ENCODE peak calls at places on chromosomes 1 and 21, in eight cellular contexts. Z is CD8-positive, alpha-beta memory T cell; W is PC-3; C is IMR-90; S is left ventricle myocardium inferior; O is colonic mucosa; H is dorsolateral prefrontal cortex; U is cardiac muscle cell. L is an unnamed sample.

GRCh38 chr21:35643176-35643575 is 417.1 kb downstream of the SETD4 start:
- DNase-seq in W (peak), S (no peak), Z (no peak), H (no peak), C (peak), O (no peak), U (peak), L (no peak)

GRCh38 chr1:234408757-234409156 is 35.5 kb downstream of the COA6 start:
- DNase-seq in H (no peak), O (no peak), W (no peak), C (no peak), U (no peak), S (no peak), Z (no peak), L (no peak)

GRCh38 chr21:37987668-37988067 is 71.4 kb upstream of the KCNJ6 start:
- DNase-seq in U (no peak), Z (no peak), H (no peak), C (no peak), S (no peak), O (no peak), W (no peak), L (no peak)

GRCh38 chr1:185670187-185670627 is 64.0 kb upstream of the HMCN1 start:
- DNase-seq in H (no peak), W (peak), S (no peak), Z (peak), C (peak), U (peak), O (no peak), L (no peak)

GRCh38 chr21:46509760-46510159 is 51.1 kb downstream of the DIP2A start:
- DNase-seq in U (peak), S (no peak), Z (no peak), H (no peak), C (peak), W (peak), O (peak), L (no peak)

GRCh38 chr1:54051936-54052469 is 1.0 kb downstream of the TMEM59 start:
- DNase-seq in S (no peak), H (no peak), U (peak), Z (no peak), C (no peak), O (peak), W (peak), L (no peak)

GRCh38 chr21:45219517-45219916 is 68.2 kb downstream of the POFUT2 start:
- DNase-seq in S (no peak), Z (no peak), W (no peak), C (peak), H (no peak), O (no peak), U (peak), L (no peak)

GRCh38 chr1:147214842-147215539 is 10.1 kb downstream of the FMO5 start:
- DNase-seq in S (no peak), H (no peak), C (no peak), O (no peak), Z (no peak), U (peak), W (no peak), L (no peak)

GRCh38 chr1:36803870-36804560 is 230.3 kb downstream of the GRIK3 start:
- DNase-seq in C (no peak), W (no peak), Z (no peak), H (no peak), U (no peak), S (no peak), O (no peak), L (no peak)

GRCh38 chr21:45040114-45040715 is 34.2 kb upstream of the ADARB1 start:
- DNase-seq in W (no peak), H (peak), Z (no peak), U (no peak), O (no peak), C (no peak), S (no peak), L (no peak)

GRCh38 chr1:200992382-200993101 is 31.0 kb downstream of the KIF21B start:
- DNase-seq in O (no peak), C (no peak), U (no peak), H (no peak), Z (no peak), S (no peak), W (no peak), L (no peak)

GRCh38 chr1:66175581-66175980 is 358.4 kb upstream of the SGIP1 start:
- DNase-seq in H (no peak), C (no peak), S (no peak), Z (no peak), W (peak), O (no peak), U (no peak), L (no peak)

GRCh38 chr21:45617021-45617930 is 26.2 kb upstream of the PCBP3 start:
- DNase-seq in W (no peak), Z (no peak), O (no peak), H (no peak), U (no peak), S (no peak), C (no peak), L (no peak)

GRCh38 chr1:224501836-224502235 is 67.2 kb upstream of the WDR26 start:
- DNase-seq in S (no peak), O (no peak), U (no peak), C (no peak), H (no peak), W (no peak), Z (no peak), L (no peak)

GRCh38 chr21:37389456-37389855 is 22.9 kb downstream of the DYRK1A start:
- DNase-seq in Z (no peak), H (no peak), S (no peak), C (no peak), U (no peak), O (no peak), W (no peak), L (no peak)

GRCh38 chr1:42739753-42740700 is at the start of gene CLDN19:
- DNase-seq in U (no peak), S (no peak), W (no peak), H (no peak), O (no peak), Z (no peak), C (no peak), L (no peak)

GRCh38 chr1:196409586-196409985 is 198.7 kb downstream of the KCNT2 start:
- DNase-seq in C (peak), S (no peak), W (peak), H (no peak), Z (no peak), U (no peak), O (no peak), L (no peak)

GRCh38 chr1:53195913-53196484 is 625 bp upstream of the CPT2 start:
- DNase-seq in U (no peak), H (no peak), C (no peak), Z (no peak), W (peak), O (no peak), S (no peak), L (no peak)

GRCh38 chr1:211800925-211801607 is 29.5 kb downstream of the LPGAT1 start:
- DNase-seq in C (no peak), U (no peak), S (no peak), Z (no peak), H (no peak), W (no peak), O (no peak), L (no peak)

GRCh38 chr21:41924355-41924754 is 29.5 kb downstream of the C2CD2 start:
- DNase-seq in U (no peak), Z (no peak), H (no peak), W (no peak), S (no peak), O (no peak), C (peak), L (no peak)

GRCh38 chr1:39926820-39927219 is 25.1 kb upstream of the MYCL start:
- DNase-seq in H (no peak), U (no peak), C (no peak), Z (no peak), W (no peak), S (no peak), O (no peak), L (no peak)

GRCh38 chr1:185644531-185644930 is 89.7 kb upstream of the HMCN1 start:
- DNase-seq in C (no peak), W (peak), Z (no peak), O (no peak), S (no peak), H (no peak), U (no peak), L (no peak)

GRCh38 chr1:237470712-237471310 is 419.9 kb downstream of the ZP4 start:
- DNase-seq in U (no peak), C (no peak), O (no peak), Z (no peak), W (peak), S (peak), H (no peak), L (no peak)

GRCh38 chr1:55589656-55590297 is 374.6 kb upstream of the USP24 start:
- DNase-seq in W (no peak), H (no peak), Z (no peak), O (no peak), U (peak), C (no peak), S (no peak), L (no peak)

GRCh38 chr1:178627037-178627436 is 98.0 kb upstream of the RALGPS2 start:
- DNase-seq in U (no peak), S (no peak), C (peak), Z (no peak), W (no peak), O (no peak), H (no peak), L (no peak)

GRCh38 chr1:212749924-212750535 is 41.5 kb downstream of the NSL1 start:
- DNase-seq in H (no peak), W (peak), C (peak), O (no peak), Z (no peak), S (no peak), U (peak), L (no peak)

GRCh38 chr1:223531742-223532341 is 133.7 kb downstream of the CAPN8 start:
- DNase-seq in S (peak), C (peak), Z (peak), H (peak), W (peak), O (peak), U (peak), L (peak)

GRCh38 chr1:29383972-29384371 is 147.7 kb downstream of the PTPRU start:
- DNase-seq in W (peak), U (peak), Z (no peak), H (peak), O (no peak), C (peak), S (no peak), L (no peak)

GRCh38 chr1:40477680-40478057 is 579 bp downstream of the ZFP69 start:
- DNase-seq in H (peak), O (peak), S (no peak), C (peak), Z (no peak), U (peak), W (no peak), L (no peak)

GRCh38 chr1:207876129-207876528 is 34.8 kb downstream of the CD34 start:
- DNase-seq in S (no peak), O (no peak), W (no peak), Z (no peak), U (no peak), C (no peak), H (no peak), L (no peak)

GRCh38 chr1:26696645-26697440 is 1.0 kb downstream of the ARID1A start:
- DNase-seq in W (no peak), U (no peak), Z (peak), O (peak), H (peak), S (peak), C (no peak), L (no peak)

GRCh38 chr1:90810681-90811080 is 93.6 kb upstream of the BARHL2 start:
- DNase-seq in S (no peak), Z (no peak), H (no peak), W (no peak), O (no peak), U (no peak), C (no peak), L (no peak)

GRCh38 chr1:160471253-160471652 is 51.8 kb downstream of the SLAMF6 start:
- DNase-seq in U (no peak), W (no peak), S (no peak), H (no peak), Z (no peak), C (no peak), O (no peak), L (no peak)

GRCh38 chr1:200198247-200198646 is 170.7 kb downstream of the NR5A2 start:
- DNase-seq in Z (no peak), S (no peak), C (no peak), W (no peak), U (no peak), O (no peak), H (no peak), L (no peak)

GRCh38 chr1:237005674-237006073 is 1.4 kb upstream of the MT1HL1 start:
- DNase-seq in W (no peak), O (no peak), Z (no peak), S (no peak), H (no peak), U (no peak), C (no peak), L (no peak)

DNA sequence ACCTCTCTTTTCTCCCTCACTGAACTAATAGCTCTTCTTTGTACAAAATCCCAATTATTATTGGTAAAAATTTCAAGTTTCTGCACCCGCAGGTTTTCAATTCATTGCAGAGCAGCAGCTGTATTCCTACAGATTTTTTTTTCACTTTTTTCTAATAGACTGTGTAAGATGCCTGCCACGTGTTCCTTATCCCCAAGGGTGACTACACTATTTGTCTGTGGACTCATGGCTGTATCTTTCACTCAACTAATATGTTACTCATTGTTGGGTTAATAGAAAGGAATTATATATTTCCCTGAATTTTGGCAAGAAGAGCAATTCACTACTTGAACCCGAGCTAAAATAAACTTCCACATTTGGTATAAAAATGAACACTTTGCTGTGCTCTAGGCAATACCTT is 158.7 kb downstream of the NCAM2 start:
- DNase-seq in S (no peak), C (peak), W (no peak), H (no peak), Z (no peak), U (peak), O (no peak), L (no peak)
- H3K27ac ChIP-seq in S (no peak), C (no peak), W (no peak), H (no peak), Z (peak), U (no peak), O (no peak), L (no peak)

DNA sequence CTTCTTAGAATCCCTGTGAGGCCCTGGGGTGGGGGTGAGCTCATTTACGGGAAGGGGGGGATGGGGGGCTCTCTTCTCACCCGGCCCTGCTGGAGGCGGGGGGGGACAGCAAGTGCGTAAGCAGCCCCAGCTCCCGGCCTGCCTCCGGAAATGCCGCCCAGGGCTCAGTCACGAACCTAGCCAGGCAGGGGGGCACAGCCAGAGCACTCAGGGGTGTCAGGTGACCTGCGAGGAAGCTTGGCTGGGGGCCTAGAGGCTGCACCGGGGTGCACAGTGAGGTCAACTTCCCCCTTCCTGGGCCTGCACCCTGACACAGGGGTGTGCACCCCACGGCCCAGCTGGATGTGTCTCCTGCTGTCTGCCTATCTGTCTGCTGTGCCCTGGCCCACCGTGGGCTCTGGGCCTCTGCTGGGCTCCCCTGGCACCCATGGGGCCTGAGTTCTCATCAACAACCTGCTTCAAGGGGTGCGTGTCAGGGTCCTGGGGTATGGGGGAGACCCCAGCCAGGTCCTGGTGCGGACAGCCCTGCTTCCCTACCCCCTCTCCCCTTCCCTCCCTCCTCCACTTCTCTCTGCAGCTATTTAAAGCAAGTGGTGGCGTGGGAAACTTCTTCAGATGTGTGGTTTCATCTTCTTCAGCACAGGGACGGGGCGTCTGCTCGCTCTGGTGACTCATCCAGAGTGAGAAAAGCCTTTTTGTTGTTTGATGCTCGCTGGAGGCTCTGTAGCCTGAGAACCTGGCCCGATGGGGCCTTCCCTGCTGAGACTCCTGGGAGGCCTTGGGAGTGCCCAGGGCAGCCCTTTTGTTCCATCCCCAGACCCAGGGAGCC is 92.5 kb upstream of the RUNX3 start:
- DNase-seq in Z (peak), H (peak), O (peak), U (peak), S (peak), C (peak), W (peak), L (peak)
- H3K27ac ChIP-seq in Z (peak), H (peak), O (peak), U (peak), S (peak), C (peak), W (peak), L (no peak)

DNA sequence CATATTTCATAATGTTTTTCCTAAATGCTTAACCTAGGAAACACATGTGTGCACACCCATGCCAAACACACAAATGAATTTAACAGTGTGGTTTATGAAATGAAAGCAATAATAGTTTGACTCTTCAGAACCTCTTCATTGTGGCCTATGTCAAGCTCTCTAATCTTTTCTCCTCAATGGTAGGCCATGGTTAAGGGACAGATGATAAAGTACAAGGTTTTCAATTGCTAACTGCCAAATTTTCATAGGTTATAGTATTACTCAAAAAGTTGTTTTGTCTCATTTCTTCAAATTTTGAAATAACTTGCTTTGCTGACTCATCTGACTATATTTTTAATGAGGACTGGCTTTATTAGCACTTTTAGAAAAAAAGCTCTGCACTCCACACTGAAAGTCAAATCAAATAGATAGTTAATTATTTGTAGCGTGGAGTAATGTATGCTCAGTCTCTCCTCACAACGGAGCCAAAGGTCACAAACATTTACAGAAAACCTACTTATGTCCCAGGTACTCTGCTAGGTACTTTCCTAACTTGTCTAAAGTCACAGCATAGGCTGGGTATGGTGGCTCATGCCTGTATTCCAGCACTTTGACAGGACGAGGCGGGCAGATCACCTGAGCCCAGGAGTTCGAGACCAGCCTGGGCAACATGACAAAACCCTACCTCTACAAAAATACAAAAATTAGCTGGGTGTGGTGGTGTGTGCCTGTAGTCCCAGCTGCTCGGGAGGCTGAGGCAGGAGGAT is 3.0 kb upstream of the ADCY10 start:
- DNase-seq in U (no peak), S (no peak), O (no peak), W (no peak), H (no peak), Z (no peak), C (no peak), L (no peak)
- H3K27ac ChIP-seq in U (no peak), S (no peak), O (peak), W (no peak), H (no peak), Z (no peak), C (no peak), L (no peak)

GRCh38 chr21:14538477-14538876 is 7.6 kb downstream of the SAMSN1 start:
- DNase-seq in C (no peak), U (no peak), H (no peak), Z (no peak), S (no peak), W (no peak), O (no peak), L (no peak)

GRCh38 chr21:14543983-14544382 is 2.1 kb downstream of the SAMSN1 start:
- DNase-seq in U (no peak), H (no peak), O (no peak), Z (no peak), S (no peak), C (no peak), W (no peak), L (no peak)

GRCh38 chr21:14542638-14543037 is 3.5 kb downstream of the SAMSN1 start:
- DNase-seq in W (no peak), U (no peak), O (no peak), H (no peak), C (no peak), Z (no peak), S (no peak), L (no peak)

GRCh38 chr21:14545906-14546480 is at the start of gene SAMSN1:
- DNase-seq in U (peak), S (no peak), C (no peak), Z (peak), W (peak), O (no peak), H (no peak), L (no peak)

GRCh38 chr21:14541840-14542495 is 4.1 kb downstream of the SAMSN1 start:
- DNase-seq in O (no peak), W (no peak), Z (no peak), H (no peak), C (no peak), U (peak), S (no peak), L (no peak)
- H3K27ac ChIP-seq in O (peak), W (no peak), Z (peak), H (peak), C (no peak), U (no peak), S (no peak), L (no peak)